ENCODE peak calls at places on chromosome 20, in seven cellular contexts. P is heart left ventricle, W is uterus, O is transverse colon, D is sigmoid colon, S is heart right ventricle, J is left ventricle myocardium inferior. Y is an unnamed sample. For H3K36me3, the result is how much of the 10 kb centered on the place peaks cover.

GRCh38 chr20:47865912-47866311 is 80.6 kb upstream of the SULF2 start:
- DNase-seq in P (no peak), W (no peak), O (no peak), D (no peak), S (no peak), J (no peak), Y (no peak)

GRCh38 chr20:46004813-46005505 is 3.7 kb upstream of the MMP9 start:
- DNase-seq in P (peak), W (no peak), O (peak), D (peak), S (no peak), J (no peak), Y (no peak)

GRCh38 chr20:44309763-44310663 is 989 bp downstream of the FITM2 start:
- DNase-seq in P (peak), W (peak), O (peak), D (no peak), S (peak), J (peak), Y (no peak)

GRCh38 chr20:49380245-49380875 is 102.1 kb downstream of the KCNB1 start:
- DNase-seq in P (no peak), W (no peak), O (no peak), D (no peak), S (no peak), J (no peak), Y (no peak)

GRCh38 chr20:41532935-41533334 is 85.2 kb downstream of the CHD6 start:
- DNase-seq in P (no peak), W (no peak), O (no peak), D (no peak), S (no peak), J (no peak), Y (no peak)

GRCh38 chr20:59102722-59103415 is 60.3 kb upstream of the PRELID3B start:
- DNase-seq in P (no peak), W (no peak), O (no peak), D (no peak), S (no peak), J (no peak), Y (no peak)

GRCh38 chr20:53826597-53827291 is 233.1 kb upstream of the ZNF217 start:
- DNase-seq in P (no peak), W (no peak), O (no peak), D (no peak), S (no peak), J (no peak), Y (no peak)

GRCh38 chr20:40651121-40651520 is 37.9 kb downstream of the MAFB start:
- DNase-seq in P (no peak), W (no peak), O (no peak), D (no peak), S (no peak), J (no peak), Y (no peak)

GRCh38 chr20:5070570-5070969 is 49.2 kb downstream of the PCNA start:
- DNase-seq in P (no peak), W (no peak), O (no peak), D (no peak), S (no peak), J (no peak), Y (no peak)

GRCh38 chr20:49245921-49246740 is 26.9 kb downstream of the DDX27 start:
- DNase-seq in P (no peak), W (no peak), O (no peak), D (no peak), S (no peak), J (peak), Y (no peak)

GRCh38 chr20:12237772-12238171 is 320.1 kb downstream of the BTBD3 start:
- DNase-seq in P (peak), W (no peak), O (no peak), D (peak), S (peak), J (peak), Y (no peak)

GRCh38 chr20:57908691-57909090 is 198.9 kb upstream of the PMEPA1 start:
- DNase-seq in P (no peak), W (no peak), O (no peak), D (no peak), S (no peak), J (no peak), Y (no peak)

GRCh38 chr20:53582574-53583351 is 10.9 kb downstream of the ZNF217 start:
- DNase-seq in P (peak), W (peak), O (no peak), D (peak), S (no peak), J (no peak), Y (no peak)

GRCh38 chr20:54212226-54212625 is 4.3 kb downstream of the PFDN4 start:
- DNase-seq in P (no peak), W (no peak), O (no peak), D (no peak), S (no peak), J (no peak), Y (no peak)

GRCh38 chr20:32463642-32464400 is 105.7 kb downstream of the ASXL1 start:
- DNase-seq in P (peak), W (no peak), O (peak), D (peak), S (no peak), J (peak), Y (no peak)

GRCh38 chr20:32464401-32465091 is 106.4 kb downstream of the ASXL1 start:
- DNase-seq in P (no peak), W (no peak), O (no peak), D (no peak), S (no peak), J (no peak), Y (no peak)

GRCh38 chr20:32462900-32463641 is 104.9 kb downstream of the ASXL1 start:
- DNase-seq in P (no peak), W (no peak), O (peak), D (peak), S (no peak), J (no peak), Y (no peak)

GRCh38 chr20:32466739-32467505 is 108.8 kb downstream of the ASXL1 start:
- DNase-seq in P (no peak), W (no peak), O (no peak), D (no peak), S (no peak), J (peak), Y (no peak)

GRCh38 chr20:32465092-32465900 is 107.2 kb downstream of the ASXL1 start:
- DNase-seq in P (peak), W (peak), O (peak), D (peak), S (peak), J (peak), Y (no peak)
- H3K36me3 ChIP-seq in P (under half), W (under half), O (under half), D (under half), S (under half), J (under half), Y (under half)

DNA sequence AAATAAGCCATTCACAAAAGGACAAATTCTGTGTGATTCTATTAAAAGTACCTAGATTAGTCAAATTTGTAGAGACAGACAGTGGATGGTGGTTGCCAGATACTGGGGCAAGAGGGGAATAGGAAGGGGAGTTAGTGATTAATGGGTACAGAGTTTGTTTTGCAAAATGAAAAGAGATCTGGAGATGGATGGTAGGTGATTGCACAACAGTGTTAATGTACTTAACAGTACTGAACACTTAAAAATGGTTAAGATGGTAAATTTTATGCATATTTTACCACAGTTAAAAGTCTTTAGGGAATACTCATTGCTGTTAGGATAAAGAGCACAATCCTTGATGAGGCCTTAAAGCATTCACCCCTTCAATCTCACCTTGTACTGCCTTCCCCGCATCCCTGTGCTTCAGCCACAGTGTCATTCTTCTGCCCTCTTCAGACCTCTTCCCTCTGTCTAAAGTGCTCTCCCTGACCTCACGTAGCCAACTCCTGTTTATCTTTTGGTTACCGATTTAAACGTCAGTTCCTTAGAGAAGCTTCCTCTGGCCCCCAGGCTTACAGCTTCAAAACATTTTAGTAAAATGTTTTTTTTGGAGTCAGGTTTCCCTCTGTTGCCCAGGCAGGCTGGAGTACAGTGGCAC is 11.8 kb downstream of the PSMF1 start:
- DNase-seq in P (no peak), W (no peak), O (no peak), D (no peak), S (no peak), J (no peak), Y (no peak)
- H3K36me3 ChIP-seq in P (half or more), W (under half), O (half or more), D (half or more), S (under half), J (half or more), Y (under half)

GRCh38 chr20:13841206-13841605 is 56.4 kb downstream of the NDUFAF5 start:
- DNase-seq in P (no peak), W (no peak), O (no peak), D (no peak), S (no peak), J (no peak), Y (no peak)
- H3K36me3 ChIP-seq in P (under half), W (under half), O (under half), D (under half), S (under half), J (under half), Y (under half)

DNA sequence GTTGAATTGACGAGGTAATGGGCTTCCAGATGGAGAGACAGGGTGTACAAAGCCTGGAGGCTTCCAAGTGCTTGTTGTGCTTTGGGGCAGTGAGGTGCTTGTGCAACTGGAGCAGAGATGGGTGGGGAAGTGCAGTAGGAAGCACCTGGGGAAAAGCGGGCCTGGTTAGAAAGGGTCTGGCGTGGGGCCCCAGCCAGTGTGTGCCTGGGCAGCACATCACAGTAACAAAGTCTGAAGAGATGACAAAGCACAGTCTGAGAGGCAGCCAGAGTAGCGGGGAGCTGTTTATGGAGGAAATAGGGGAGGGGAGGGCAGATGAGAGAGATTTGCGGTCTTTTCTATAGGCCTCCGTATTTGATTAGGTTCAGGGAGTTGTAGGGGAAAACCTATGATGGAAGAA is 15.3 kb upstream of the MROH8 start:
- DNase-seq in P (no peak), W (no peak), O (no peak), D (no peak), S (no peak), J (no peak), Y (no peak)
- H3K36me3 ChIP-seq in P (under half), W (under half), O (under half), D (under half), S (under half), J (under half), Y (under half)

DNA sequence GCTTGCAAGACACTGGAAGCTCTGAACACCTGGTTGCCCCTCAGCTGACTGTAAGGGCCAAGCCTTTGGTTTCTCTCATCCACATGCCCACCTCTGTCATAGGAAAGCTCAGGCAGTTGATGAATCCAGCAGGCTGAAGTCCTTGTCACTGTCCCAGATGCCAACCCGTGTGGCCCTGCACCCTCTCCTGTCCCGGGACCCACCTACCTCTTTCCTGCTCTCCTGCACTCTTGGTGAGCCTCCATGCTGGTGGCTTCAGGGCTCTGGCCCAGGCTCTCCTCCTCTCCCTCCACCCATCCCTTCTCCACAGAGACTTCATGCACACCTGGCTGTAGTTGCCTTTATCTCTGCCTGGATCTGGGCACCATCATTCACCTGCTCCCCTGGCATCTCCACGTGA is 4.0 kb upstream of the GID8 start:
- DNase-seq in P (no peak), W (no peak), O (no peak), D (no peak), S (no peak), J (no peak), Y (no peak)
- H3K36me3 ChIP-seq in P (under half), W (under half), O (under half), D (under half), S (under half), J (under half), Y (under half)

GRCh38 chr20:37516697-37517370 is 4.2 kb upstream of the NNAT start:
- DNase-seq in P (no peak), W (no peak), O (peak), D (no peak), S (no peak), J (no peak), Y (no peak)
- H3K36me3 ChIP-seq in P (half or more), W (under half), O (under half), D (under half), S (under half), J (under half), Y (under half)

GRCh38 chr20:36582322-36582721 is 8.9 kb downstream of the TGIF2 start:
- DNase-seq in P (no peak), W (no peak), O (no peak), D (no peak), S (no peak), J (no peak), Y (no peak)
- H3K36me3 ChIP-seq in P (half or more), W (under half), O (under half), D (under half), S (under half), J (under half), Y (under half)

GRCh38 chr20:38755324-38755910 is 7.2 kb downstream of the ACTR5 start:
- DNase-seq in P (no peak), W (no peak), O (no peak), D (no peak), S (no peak), J (no peak), Y (no peak)
- H3K36me3 ChIP-seq in P (half or more), W (under half), O (under half), D (half or more), S (under half), J (half or more), Y (under half)